ENCODE peak calls at places on chromosomes 3 and 15, in eight cellular contexts. X is stimulated activated naive B cell treated with anti-CD40 and anti-IgM and Interleukin-4, amounts not matched to agents 10 μg/mL and 1 μg/mL and 100 μg/mL, for 72 hours; C is stimulated activated CD8-positive, alpha-beta memory T cell treated with anti-CD3 and anti-CD28 coated beads, Interleukin-4, amount 100 ng/mL, for 4 hours; V is astrocyte of the spinal cord; A is activated naive CD4-positive, alpha-beta T cell; E is CD8-positive, alpha-beta T cell; B is activated CD4-positive, alpha-beta T cell treated with anti-CD3 and anti-CD28 coated beads, Interleukin-2, amount 50 U/mL, for 48 hours; R is uterus. Q is an unnamed sample.
A peak's percentile ranks its signal among the peaks of the same experiment; 100 is the strongest.

GRCh38 chr15:51536965-51537574 is 85.5 kb downstream of the DMXL2 start:
- DNase-seq in X (no peak), C (no peak), V (peak; percentile 17), A (no peak), E (no peak), B (no peak), R (no peak), Q (peak; percentile 37)

GRCh38 chr15:34984884-34985630 is 3.0 kb downstream of the ZNF770 start:
- DNase-seq in X (no peak), C (no peak), V (peak; percentile 29), A (no peak), E (no peak), B (no peak), R (no peak), Q (no peak)

GRCh38 chr3:23629181-23629893 is 176.4 kb upstream of the UBE2E1 start:
- DNase-seq in X (no peak), C (no peak), V (peak; percentile 70), A (no peak), E (no peak), B (no peak), R (no peak), Q (no peak)

GRCh38 chr3:194205675-194206133 is 69.8 kb downstream of the HES1 start:
- DNase-seq in X (peak; percentile 45), C (no peak), V (peak; percentile 21), A (no peak), E (no peak), B (no peak), R (no peak), Q (peak; percentile 76)

GRCh38 chr3:4986175-4986610 is 7.0 kb downstream of the BHLHE40 start:
- DNase-seq in X (no peak), C (no peak), V (no peak), A (no peak), E (no peak), B (no peak), R (no peak), Q (no peak)

GRCh38 chr3:157447026-157447694 is 10.5 kb downstream of the PTX3 start:
- DNase-seq in X (no peak), C (no peak), V (peak; percentile 64), A (no peak), E (no peak), B (no peak), R (no peak), Q (peak; percentile 52)

GRCh38 chr3:159785276-159785675 is 203.4 kb upstream of the IL12A start:
- DNase-seq in X (no peak), C (no peak), V (no peak), A (no peak), E (no peak), B (no peak), R (no peak), Q (no peak)

GRCh38 chr3:117846238-117846637 is 1136.7 kb downstream of the TUSC7 start:
- DNase-seq in X (no peak), C (no peak), V (no peak), A (no peak), E (no peak), B (no peak), R (no peak), Q (no peak)

GRCh38 chr15:83762367-83762766 is 108.4 kb downstream of the ADAMTSL3 start:
- DNase-seq in X (no peak), C (no peak), V (no peak), A (no peak), E (no peak), B (no peak), R (no peak), Q (no peak)

GRCh38 chr3:35743218-35743617 is 103.9 kb downstream of the ARPP21 start:
- DNase-seq in X (no peak), C (no peak), V (no peak), A (no peak), E (no peak), B (no peak), R (no peak), Q (no peak)

GRCh38 chr3:46848271-46849097 is 14.8 kb downstream of the MYL3 start:
- DNase-seq in X (no peak), C (no peak), V (peak; percentile 49), A (no peak), E (peak; percentile 50), B (peak; percentile 63), R (no peak), Q (peak; percentile 40)

GRCh38 chr15:67135494-67135893 is 70.1 kb downstream of the SMAD3 start:
- DNase-seq in X (no peak), C (no peak), V (peak; percentile 66), A (no peak), E (no peak), B (no peak), R (peak; percentile 7), Q (no peak)

GRCh38 chr3:155111971-155112370 is 31.9 kb downstream of the MME start:
- DNase-seq in X (no peak), C (no peak), V (no peak), A (no peak), E (no peak), B (no peak), R (no peak), Q (no peak)

GRCh38 chr3:177777699-177778098 is 580.4 kb upstream of the TBL1XR1 start:
- DNase-seq in X (peak; percentile 51), C (no peak), V (peak; percentile 52), A (no peak), E (peak; percentile 53), B (peak; percentile 56), R (peak; percentile 18), Q (peak; percentile 70)

GRCh38 chr3:66476852-66477381 is 23.9 kb downstream of the LRIG1 start:
- DNase-seq in X (no peak), C (no peak), V (peak; percentile 67), A (no peak), E (no peak), B (no peak), R (no peak), Q (no peak)

GRCh38 chr3:14646150-14646573 is 5.4 kb upstream of the CCDC174 start:
- DNase-seq in X (no peak), C (no peak), V (no peak), A (no peak), E (no peak), B (no peak), R (no peak), Q (peak; percentile 71)

GRCh38 chr3:143988306-143988705 is 16.7 kb downstream of the DIPK2A start:
- DNase-seq in X (no peak), C (no peak), V (no peak), A (no peak), E (no peak), B (no peak), R (no peak), Q (no peak)

GRCh38 chr15:55589297-55589696 is 1.2 kb upstream of the PYGO1 start:
- DNase-seq in X (no peak), C (no peak), V (no peak), A (no peak), E (no peak), B (no peak), R (no peak), Q (no peak)

GRCh38 chr3:188860147-188860546 is 311.6 kb upstream of the TPRG1 start:
- DNase-seq in X (no peak), C (no peak), V (peak; percentile 39), A (no peak), E (no peak), B (no peak), R (no peak), Q (no peak)

Q was measured in NB4.